ENCODE peak calls at places on chromosomes 3 and 15, in five cellular contexts. One of them, this sample, is unnamed.

GRCh38 chr15:56211960-56212550 is 31.6 kb downstream of the RFX7 start:
- DNase-seq in PC-9: no peak
- DNase-seq in spleen: no peak
- DNase-seq in lower lobe of right lung: no peak
- DNase-seq in A549: no peak
- DNase-seq in this sample: no peak

GRCh38 chr15:99536422-99537033 is 29.3 kb upstream of the MEF2A start:
- DNase-seq in lower lobe of right lung: no peak
- DNase-seq in A549: peak; percentile 13
- DNase-seq in PC-9: peak; percentile 42
- DNase-seq in spleen: peak; percentile 58
- DNase-seq in this sample: peak; percentile 61

GRCh38 chr3:64440498-64440897 is 215.2 kb upstream of the PRICKLE2 start:
- DNase-seq in lower lobe of right lung: no peak
- DNase-seq in A549: no peak
- DNase-seq in spleen: no peak
- DNase-seq in PC-9: peak; percentile 61
- DNase-seq in this sample: no peak

GRCh38 chr15:97902140-97902780 is 58.2 kb upstream of the ARRDC4 start:
- DNase-seq in A549: no peak
- DNase-seq in PC-9: no peak
- DNase-seq in spleen: no peak
- DNase-seq in lower lobe of right lung: no peak
- DNase-seq in this sample: no peak

GRCh38 chr3:160837394-160837975 is 81.5 kb downstream of the PPM1L start:
- DNase-seq in lower lobe of right lung: no peak
- DNase-seq in spleen: no peak
- DNase-seq in PC-9: no peak
- DNase-seq in A549: no peak
- DNase-seq in this sample: no peak

GRCh38 chr15:66269326-66270090 is 16.0 kb upstream of the MEGF11 start:
- DNase-seq in A549: no peak
- DNase-seq in lower lobe of right lung: no peak
- DNase-seq in PC-9: peak; percentile 50
- DNase-seq in spleen: no peak
- DNase-seq in this sample: no peak

GRCh38 chr15:67165653-67166260 is 88.7 kb downstream of the AAGAB start:
- DNase-seq in lower lobe of right lung: no peak
- DNase-seq in PC-9: no peak
- DNase-seq in spleen: no peak
- DNase-seq in A549: no peak
- DNase-seq in this sample: no peak

GRCh38 chr3:87035339-87035738 is 44.4 kb upstream of the VGLL3 start:
- DNase-seq in spleen: no peak
- DNase-seq in PC-9: no peak
- DNase-seq in lower lobe of right lung: no peak
- DNase-seq in A549: no peak
- DNase-seq in this sample: no peak

GRCh38 chr3:99958177-99958912 is 140.7 kb downstream of the CMSS1 start:
- DNase-seq in spleen: no peak
- DNase-seq in A549: no peak
- DNase-seq in lower lobe of right lung: no peak
- DNase-seq in PC-9: no peak
- DNase-seq in this sample: no peak

GRCh38 chr3:126013742-126014141 is 44.8 kb downstream of the ROPN1B start:
- DNase-seq in spleen: no peak
- DNase-seq in lower lobe of right lung: no peak
- DNase-seq in A549: no peak
- DNase-seq in PC-9: no peak
- DNase-seq in this sample: no peak

GRCh38 chr15:85000189-85000864 is 18.7 kb downstream of the PDE8A start:
- DNase-seq in A549: no peak
- DNase-seq in spleen: no peak
- DNase-seq in PC-9: no peak
- DNase-seq in lower lobe of right lung: no peak
- DNase-seq in this sample: no peak

GRCh38 chr3:58047806-58048205 is 39.6 kb downstream of the FLNB start:
- DNase-seq in A549: no peak
- DNase-seq in spleen: no peak
- DNase-seq in PC-9: no peak
- DNase-seq in lower lobe of right lung: no peak
- DNase-seq in this sample: no peak
- H3K4me3 ChIP-seq in A549: no peak overlapping the region
- H3K4me3 ChIP-seq in spleen: no peak overlapping the region
- H3K4me3 ChIP-seq in PC-9: no peak overlapping the region
- H3K4me3 ChIP-seq in lower lobe of right lung: no peak overlapping the region
- H3K4me3 ChIP-seq in this sample: no peak overlapping the region

DNA sequence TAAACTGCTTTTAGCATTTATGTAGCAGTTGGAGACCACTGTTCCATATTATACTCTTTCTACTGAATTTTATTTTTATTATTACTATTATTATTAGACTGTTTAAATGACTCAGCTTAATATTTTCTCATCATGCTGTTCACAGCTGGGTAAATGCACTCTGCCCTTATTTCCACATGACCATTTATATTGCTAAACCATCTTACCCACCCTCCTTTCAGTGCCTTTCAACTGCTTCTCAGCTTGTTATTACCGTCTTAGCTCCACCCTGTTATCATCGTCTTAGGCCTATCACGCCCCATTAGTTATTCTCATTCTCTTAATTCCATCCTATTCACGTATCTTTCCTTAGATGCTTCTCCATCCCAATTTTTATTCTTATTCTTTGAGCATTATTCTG is 212.6 kb downstream of the GAP43 start:
- DNase-seq in A549: no peak
- DNase-seq in spleen: no peak
- DNase-seq in lower lobe of right lung: no peak
- DNase-seq in PC-9: no peak
- DNase-seq in this sample: no peak
- H3K4me1 ChIP-seq in A549: no peaks in the 10 kb centered on the region
- H3K4me1 ChIP-seq in spleen: peaks cover 4% of the 10 kb centered on the region
- H3K4me1 ChIP-seq in lower lobe of right lung: no peaks in the 10 kb centered on the region
- H3K4me1 ChIP-seq in PC-9: no peaks in the 10 kb centered on the region
- H3K4me1 ChIP-seq in this sample: no peaks in the 10 kb centered on the region

GRCh38 chr3:35659808-35660207 is 20.5 kb downstream of the ARPP21 start:
- DNase-seq in A549: no peak
- DNase-seq in spleen: no peak
- DNase-seq in PC-9: no peak
- DNase-seq in lower lobe of right lung: no peak
- DNase-seq in this sample: no peak

GRCh38 chr3:35663471-35663870 is 24.1 kb downstream of the ARPP21 start:
- DNase-seq in lower lobe of right lung: no peak
- DNase-seq in PC-9: no peak
- DNase-seq in A549: no peak
- DNase-seq in spleen: no peak
- DNase-seq in this sample: no peak

GRCh38 chr3:35666893-35667292 is 27.6 kb downstream of the ARPP21 start:
- DNase-seq in A549: no peak
- DNase-seq in lower lobe of right lung: no peak
- DNase-seq in PC-9: no peak
- DNase-seq in spleen: no peak
- DNase-seq in this sample: no peak

GRCh38 chr3:35665390-35666055 is 26.2 kb downstream of the ARPP21 start:
- DNase-seq in A549: no peak
- DNase-seq in spleen: no peak
- DNase-seq in lower lobe of right lung: no peak
- DNase-seq in PC-9: no peak
- DNase-seq in this sample: no peak

GRCh38 chr3:35664460-35664919 is 25.2 kb downstream of the ARPP21 start:
- DNase-seq in A549: no peak
- DNase-seq in PC-9: no peak
- DNase-seq in lower lobe of right lung: peak; percentile 30
- DNase-seq in spleen: peak; percentile 61
- DNase-seq in this sample: no peak
- H3K4me3 ChIP-seq in A549: no peak overlapping the region
- H3K4me3 ChIP-seq in PC-9: no peak overlapping the region
- H3K4me3 ChIP-seq in lower lobe of right lung: no peak overlapping the region
- H3K4me3 ChIP-seq in spleen: no peak overlapping the region
- H3K4me3 ChIP-seq in this sample: no peak overlapping the region

DNA sequence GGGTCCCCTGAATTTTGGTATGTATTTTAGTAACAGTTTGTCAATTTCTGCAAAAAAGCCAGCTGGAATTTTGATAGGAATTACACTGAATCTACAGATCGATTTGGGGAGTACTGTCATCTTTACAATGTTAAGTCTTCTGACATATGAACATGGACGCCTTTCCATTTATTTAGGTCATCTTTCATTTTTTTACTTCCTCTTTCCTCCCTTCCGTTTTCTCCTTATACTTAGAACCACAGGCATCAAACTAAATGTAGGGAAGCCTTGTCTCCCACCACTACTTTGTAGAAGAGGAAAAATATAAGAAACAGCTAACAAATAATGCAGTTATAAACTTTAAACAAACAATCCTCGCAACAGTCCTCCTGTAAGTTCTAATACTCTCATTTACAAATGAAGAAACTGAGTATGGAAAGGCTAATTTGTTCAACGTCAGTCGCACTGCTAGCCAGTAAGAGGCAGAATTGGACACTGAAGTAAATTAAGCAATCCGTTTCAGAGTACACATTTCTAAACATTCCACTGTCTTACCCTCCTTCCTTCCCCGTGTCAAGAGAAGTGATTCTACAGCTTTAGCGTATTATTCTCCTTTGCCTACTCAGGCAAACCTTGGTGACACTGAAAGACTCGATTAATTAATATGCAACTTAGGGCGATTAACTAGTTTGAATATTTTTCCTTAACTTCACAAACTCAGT is 25.6 kb downstream of the RHOA start:
- DNase-seq in PC-9: no peak
- DNase-seq in lower lobe of right lung: no peak
- DNase-seq in A549: no peak
- DNase-seq in spleen: no peak
- DNase-seq in this sample: no peak
- H3K4me1 ChIP-seq in PC-9: no peaks in the 10 kb centered on the region
- H3K4me1 ChIP-seq in lower lobe of right lung: peaks cover 77% of the 10 kb centered on the region
- H3K4me1 ChIP-seq in A549: peaks cover 10% of the 10 kb centered on the region
- H3K4me1 ChIP-seq in spleen: peaks cover 100% of the 10 kb centered on the region
- H3K4me1 ChIP-seq in this sample: no peaks in the 10 kb centered on the region

GRCh38 chr15:63013052-63013808 is 29.3 kb upstream of the TPM1 start:
- DNase-seq in PC-9: no peak
- DNase-seq in lower lobe of right lung: no peak
- DNase-seq in A549: no peak
- DNase-seq in spleen: no peak
- DNase-seq in this sample: no peak
- H3K4me3 ChIP-seq in PC-9: no peak overlapping the region
- H3K4me3 ChIP-seq in lower lobe of right lung: no peak overlapping the region
- H3K4me3 ChIP-seq in A549: no peak overlapping the region
- H3K4me3 ChIP-seq in spleen: no peak overlapping the region
- H3K4me3 ChIP-seq in this sample: no peak overlapping the region

DNA sequence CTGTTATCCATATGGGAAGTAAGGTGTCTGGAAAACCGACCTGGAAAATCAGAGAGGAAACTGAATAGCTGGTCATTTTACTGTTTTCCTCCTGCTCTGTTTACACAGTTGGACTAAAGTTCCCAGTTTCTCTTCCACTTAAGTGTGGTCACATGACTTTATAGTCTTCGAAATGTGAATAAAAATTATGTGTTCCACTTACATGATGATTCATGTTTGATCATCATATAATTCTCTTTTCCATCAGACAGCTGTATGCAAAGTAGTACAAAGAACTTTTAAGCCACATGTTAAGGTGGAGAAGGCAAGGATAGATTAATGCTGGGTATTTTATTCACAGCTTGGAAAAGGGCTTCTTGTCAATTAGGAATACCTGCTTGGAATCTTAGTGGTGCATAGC is 525.5 kb upstream of the BCHE start:
- DNase-seq in spleen: no peak
- DNase-seq in A549: no peak
- DNase-seq in lower lobe of right lung: no peak
- DNase-seq in PC-9: no peak
- DNase-seq in this sample: no peak
- H3K4me1 ChIP-seq in spleen: no peaks in the 10 kb centered on the region
- H3K4me1 ChIP-seq in A549: no peaks in the 10 kb centered on the region
- H3K4me1 ChIP-seq in lower lobe of right lung: no peaks in the 10 kb centered on the region
- H3K4me1 ChIP-seq in PC-9: no peaks in the 10 kb centered on the region
- H3K4me1 ChIP-seq in this sample: no peaks in the 10 kb centered on the region

GRCh38 chr3:159765860-159766294 is 222.8 kb upstream of the IL12A start:
- DNase-seq in lower lobe of right lung: no peak
- DNase-seq in spleen: no peak
- DNase-seq in PC-9: no peak
- DNase-seq in A549: no peak
- DNase-seq in this sample: no peak
- H3K4me3 ChIP-seq in lower lobe of right lung: peak overlapping the region; percentile 74
- H3K4me3 ChIP-seq in spleen: no peak overlapping the region
- H3K4me3 ChIP-seq in PC-9: peak overlapping the region; percentile 61
- H3K4me3 ChIP-seq in A549: peak overlapping the region; percentile 94
- H3K4me3 ChIP-seq in this sample: peak overlapping the region; percentile 76

GRCh38 chr15:93826798-93827197 is 404.6 kb upstream of the MCTP2 start:
- DNase-seq in spleen: no peak
- DNase-seq in PC-9: no peak
- DNase-seq in lower lobe of right lung: no peak
- DNase-seq in A549: no peak
- DNase-seq in this sample: no peak

GRCh38 chr15:93830221-93830765 is 401.1 kb upstream of the MCTP2 start:
- DNase-seq in A549: no peak
- DNase-seq in spleen: no peak
- DNase-seq in lower lobe of right lung: no peak
- DNase-seq in PC-9: no peak
- DNase-seq in this sample: no peak

GRCh38 chr15:93825721-93826120 is 405.6 kb upstream of the MCTP2 start:
- DNase-seq in lower lobe of right lung: no peak
- DNase-seq in A549: no peak
- DNase-seq in PC-9: no peak
- DNase-seq in spleen: no peak
- DNase-seq in this sample: no peak

GRCh38 chr15:93831641-93832040 is 399.7 kb upstream of the MCTP2 start:
- DNase-seq in lower lobe of right lung: no peak
- DNase-seq in PC-9: no peak
- DNase-seq in A549: no peak
- DNase-seq in spleen: no peak
- DNase-seq in this sample: no peak

DNA sequence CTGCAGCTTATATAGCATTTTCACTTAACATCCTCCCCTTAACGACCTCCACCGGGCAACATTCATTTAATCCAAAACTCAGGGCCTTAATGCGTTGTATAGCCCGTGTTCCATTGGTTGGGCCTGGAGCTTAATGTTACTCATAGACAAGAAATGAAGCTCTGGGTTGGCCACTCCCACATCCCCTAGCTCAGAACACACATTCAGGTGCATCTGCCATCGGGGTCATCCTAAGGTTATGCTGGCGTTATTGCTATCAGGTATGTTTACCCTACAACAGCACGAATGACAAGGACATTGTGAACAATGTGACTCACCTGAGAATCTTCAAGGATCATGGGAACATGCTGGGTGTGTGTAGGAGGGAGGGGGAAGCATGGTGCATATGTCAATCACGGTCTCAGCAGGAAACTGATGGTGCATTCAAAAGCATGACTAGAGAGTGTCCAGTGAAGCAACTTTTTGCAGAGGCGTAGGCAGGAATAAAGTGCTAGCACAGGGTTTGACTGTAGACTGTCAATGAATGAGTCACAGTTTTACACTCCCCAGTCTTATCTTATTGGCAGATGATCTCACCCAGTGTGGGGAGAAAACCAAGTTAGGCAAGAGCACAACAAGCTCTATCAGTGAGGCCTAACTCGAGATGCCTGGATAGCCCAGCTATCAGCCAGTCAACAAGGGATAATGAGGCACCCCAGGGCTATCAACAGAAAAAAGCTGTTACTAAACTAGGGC is 402.1 kb upstream of the MCTP2 start:
- DNase-seq in lower lobe of right lung: no peak
- DNase-seq in spleen: no peak
- DNase-seq in PC-9: no peak
- DNase-seq in A549: no peak
- DNase-seq in this sample: no peak
- H3K4me1 ChIP-seq in lower lobe of right lung: no peaks in the 10 kb centered on the region
- H3K4me1 ChIP-seq in spleen: no peaks in the 10 kb centered on the region
- H3K4me1 ChIP-seq in PC-9: no peaks in the 10 kb centered on the region
- H3K4me1 ChIP-seq in A549: no peaks in the 10 kb centered on the region
- H3K4me1 ChIP-seq in this sample: no peaks in the 10 kb centered on the region